ENCODE peak calls at places on chromosomes 4 and X, in eight cellular contexts. O is pancreas; G is lung; V is SK-N-SH treated with all-trans-retinoic acid at 6 μM for 48 hours; R is esophagus mucosa; S is activated naive CD8-positive, alpha-beta T cell treated with anti-CD3 and anti-CD28 coated beads, Interleukin-2, amount 10 ng/mL, durations not matched to agents 7 days and 5 days; H is CD8-positive, alpha-beta T cell; T is stimulated activated naive B cell treated with anti-CD40 and anti-IgM and Interleukin-4, amounts not matched to agents 10 μg/mL and 1 μg/mL and 100 μg/mL, for 72 hours. L is an unnamed sample.

GRCh38 chr4:123755655-123756054 is 359.1 kb downstream of the SPRY1 start:
- ATAC-seq in O (no peak), T (no peak), H (no peak), R (no peak), G (no peak), V (no peak), S (no peak), L (no peak)

GRCh38 chrX:110401142-110401541 is 42.5 kb downstream of the RTL9 start:
- ATAC-seq in O (no peak), G (no peak), V (no peak), R (no peak), S (no peak), T (no peak), H (no peak), L (no peak)

GRCh38 chr4:84938316-84938715 is 28.2 kb downstream of the WDFY3 start:
- ATAC-seq in O (peak), V (peak), R (no peak), S (no peak), T (no peak), H (no peak), G (no peak), L (no peak)

GRCh38 chr4:54588404-54588803 is 69.4 kb upstream of the KIT start:
- ATAC-seq in V (no peak), G (no peak), H (no peak), S (no peak), T (no peak), R (peak), O (no peak), L (no peak)

GRCh38 chr4:83241132-83241531 is 43.5 kb downstream of the COQ2 start:
- ATAC-seq in H (peak), S (peak), T (no peak), R (no peak), G (no peak), V (no peak), O (no peak), L (no peak)

GRCh38 chr4:31086771-31087330 is 366.7 kb downstream of the PCDH7 start:
- ATAC-seq in S (no peak), V (no peak), G (no peak), R (no peak), O (no peak), T (no peak), H (no peak), L (no peak)

GRCh38 chr4:57220734-57221133 is 110.5 kb upstream of the IGFBP7 start:
- ATAC-seq in H (no peak), G (no peak), R (peak), S (no peak), T (peak), V (no peak), O (no peak), L (no peak)

GRCh38 chr4:1029957-1030520 is 18.6 kb downstream of the FGFRL1 start:
- ATAC-seq in R (no peak), V (peak), G (no peak), S (no peak), O (no peak), H (no peak), T (no peak), L (no peak)

GRCh38 chr4:105613326-105613725 is 60.9 kb downstream of the ARHGEF38 start:
- ATAC-seq in V (no peak), O (peak), S (no peak), R (peak), T (no peak), G (no peak), H (no peak), L (no peak)

GRCh38 chr4:3767569-3768288 is 1.5 kb downstream of the ADRA2C start:
- ATAC-seq in T (peak), O (no peak), R (no peak), H (no peak), V (no peak), S (no peak), G (no peak), L (no peak)

GRCh38 chrX:3129256-3129655 is 88.0 kb downstream of the ARSF start:
- ATAC-seq in V (no peak), R (no peak), O (no peak), H (no peak), S (no peak), G (no peak), T (no peak), L (no peak)

GRCh38 chr4:144338148-144338547 is 197.6 kb upstream of the GYPA start:
- ATAC-seq in R (no peak), T (peak), V (no peak), S (peak), O (no peak), G (no peak), H (no peak), L (no peak)

GRCh38 chrX:14916017-14916674 is 42.9 kb downstream of the MOSPD2 start:
- ATAC-seq in O (no peak), S (no peak), H (no peak), R (no peak), V (peak), T (no peak), G (no peak), L (no peak)

GRCh38 chrX:40245411-40246140 is 147.8 kb upstream of the BCOR start:
- ATAC-seq in T (no peak), R (no peak), H (peak), G (peak), O (no peak), S (no peak), V (no peak), L (no peak)

GRCh38 chrX:102155806-102156179 is at the start of gene BEX5:
- ATAC-seq in H (peak), G (peak), S (peak), O (peak), T (peak), R (peak), V (peak), L (peak)

GRCh38 chrX:130741151-130741550 is 161.9 kb downstream of the ENOX2 start:
- ATAC-seq in V (no peak), S (no peak), R (no peak), O (no peak), G (no peak), H (no peak), T (no peak), L (no peak)

GRCh38 chr4:47053485-47053884 is 22.1 kb downstream of the GABRB1 start:
- ATAC-seq in V (no peak), R (no peak), G (no peak), O (no peak), S (no peak), T (peak), H (no peak), L (no peak)

GRCh38 chr4:179586460-179586859 is 2144.2 kb upstream of the AGA start:
- ATAC-seq in R (no peak), T (no peak), H (no peak), O (no peak), G (no peak), V (no peak), S (no peak), L (no peak)

GRCh38 chr4:74624351-74625151 is 169.8 kb downstream of the BTC start:
- ATAC-seq in G (peak), T (no peak), H (no peak), V (peak), R (peak), O (peak), S (peak), L (peak)